ENCODE peak calls at places on chromosomes 3 and 15, in four cellular contexts. One of them, this sample, is unnamed.

GRCh38 chr3:49724586-49724985 is 835 bp upstream of the GMPPB start:
- DNase-seq in psoas muscle: peak
- DNase-seq in NCI-H510A treated with DMSO at 0.1 percent for 48 hours: no peak
- DNase-seq in amniotic stem cell: no peak
- DNase-seq in this sample: no peak

GRCh38 chr3:42408156-42408555 is 2.3 kb downstream of the LYZL4 start:
- DNase-seq in NCI-H510A treated with DMSO at 0.1 percent for 48 hours: no peak
- DNase-seq in amniotic stem cell: no peak
- DNase-seq in psoas muscle: no peak
- DNase-seq in this sample: no peak

GRCh38 chr3:14770591-14770990 is 48.2 kb upstream of the FGD5 start:
- DNase-seq in NCI-H510A treated with DMSO at 0.1 percent for 48 hours: no peak
- DNase-seq in psoas muscle: no peak
- DNase-seq in amniotic stem cell: no peak
- DNase-seq in this sample: no peak

GRCh38 chr15:29596266-29596665 is 226.0 kb downstream of the TJP1 start:
- DNase-seq in amniotic stem cell: peak
- DNase-seq in psoas muscle: no peak
- DNase-seq in NCI-H510A treated with DMSO at 0.1 percent for 48 hours: no peak
- DNase-seq in this sample: no peak

GRCh38 chr3:42660898-42661297 is 7.4 kb downstream of the ZBTB47 start:
- DNase-seq in NCI-H510A treated with DMSO at 0.1 percent for 48 hours: peak
- DNase-seq in psoas muscle: no peak
- DNase-seq in amniotic stem cell: no peak
- DNase-seq in this sample: no peak

GRCh38 chr15:41965441-41966413 is 6.6 kb downstream of the EHD4 start:
- DNase-seq in psoas muscle: no peak
- DNase-seq in amniotic stem cell: no peak
- DNase-seq in NCI-H510A treated with DMSO at 0.1 percent for 48 hours: peak
- DNase-seq in this sample: no peak

GRCh38 chr3:161149529-161149928 is 44.4 kb upstream of the B3GALNT1 start:
- DNase-seq in NCI-H510A treated with DMSO at 0.1 percent for 48 hours: no peak
- DNase-seq in amniotic stem cell: no peak
- DNase-seq in psoas muscle: no peak
- DNase-seq in this sample: no peak

GRCh38 chr3:178419078-178419477 is 117.2 kb upstream of the KCNMB2 start:
- DNase-seq in amniotic stem cell: no peak
- DNase-seq in NCI-H510A treated with DMSO at 0.1 percent for 48 hours: peak
- DNase-seq in psoas muscle: no peak
- DNase-seq in this sample: peak

GRCh38 chr3:185460719-185461350 is 38.0 kb downstream of the TMEM41A start:
- DNase-seq in psoas muscle: no peak
- DNase-seq in amniotic stem cell: no peak
- DNase-seq in NCI-H510A treated with DMSO at 0.1 percent for 48 hours: peak
- DNase-seq in this sample: no peak

GRCh38 chr3:62833538-62833937 is 41.7 kb downstream of the CADPS start:
- DNase-seq in amniotic stem cell: no peak
- DNase-seq in psoas muscle: no peak
- DNase-seq in NCI-H510A treated with DMSO at 0.1 percent for 48 hours: no peak
- DNase-seq in this sample: no peak

GRCh38 chr15:25439456-25439836 is 622 bp upstream of the UBE3A start:
- DNase-seq in NCI-H510A treated with DMSO at 0.1 percent for 48 hours: peak
- DNase-seq in amniotic stem cell: no peak
- DNase-seq in psoas muscle: no peak
- DNase-seq in this sample: no peak

GRCh38 chr3:48215876-48216275 is 7.4 kb upstream of the CAMP start:
- DNase-seq in amniotic stem cell: no peak
- DNase-seq in NCI-H510A treated with DMSO at 0.1 percent for 48 hours: no peak
- DNase-seq in psoas muscle: peak
- DNase-seq in this sample: no peak

GRCh38 chr3:136787226-136787793 is 31.6 kb upstream of the SLC35G2 start:
- DNase-seq in NCI-H510A treated with DMSO at 0.1 percent for 48 hours: peak
- DNase-seq in psoas muscle: no peak
- DNase-seq in amniotic stem cell: no peak
- DNase-seq in this sample: no peak

GRCh38 chr3:128550113-128550440 is 57.1 kb upstream of the GATA2 start:
- DNase-seq in psoas muscle: no peak
- DNase-seq in amniotic stem cell: no peak
- DNase-seq in NCI-H510A treated with DMSO at 0.1 percent for 48 hours: peak
- DNase-seq in this sample: no peak

GRCh38 chr15:78197632-78198031 is 36.7 kb downstream of the ACSBG1 start:
- DNase-seq in NCI-H510A treated with DMSO at 0.1 percent for 48 hours: no peak
- DNase-seq in amniotic stem cell: no peak
- DNase-seq in psoas muscle: no peak
- DNase-seq in this sample: no peak

GRCh38 chr3:47416041-47416440 is 35.2 kb downstream of the PTPN23 start:
- DNase-seq in NCI-H510A treated with DMSO at 0.1 percent for 48 hours: peak
- DNase-seq in psoas muscle: no peak
- DNase-seq in amniotic stem cell: no peak
- DNase-seq in this sample: peak

GRCh38 chr3:36649078-36649477 is 115.3 kb downstream of the DCLK3 start:
- DNase-seq in NCI-H510A treated with DMSO at 0.1 percent for 48 hours: no peak
- DNase-seq in psoas muscle: no peak
- DNase-seq in amniotic stem cell: no peak
- DNase-seq in this sample: no peak

GRCh38 chr3:48636149-48636548 is 888 bp upstream of the SLC26A6 start:
- DNase-seq in amniotic stem cell: no peak
- DNase-seq in NCI-H510A treated with DMSO at 0.1 percent for 48 hours: no peak
- DNase-seq in psoas muscle: peak
- DNase-seq in this sample: no peak

GRCh38 chr15:33142708-33143107 is 51.8 kb downstream of the FMN1 start:
- DNase-seq in amniotic stem cell: no peak
- DNase-seq in psoas muscle: no peak
- DNase-seq in NCI-H510A treated with DMSO at 0.1 percent for 48 hours: no peak
- DNase-seq in this sample: no peak

GRCh38 chr15:37046876-37047614 is 53.3 kb downstream of the MEIS2 start:
- DNase-seq in amniotic stem cell: no peak
- DNase-seq in psoas muscle: no peak
- DNase-seq in NCI-H510A treated with DMSO at 0.1 percent for 48 hours: peak
- DNase-seq in this sample: no peak

GRCh38 chr15:36029606-36030005 is 483.6 kb upstream of the DPH6 start:
- DNase-seq in NCI-H510A treated with DMSO at 0.1 percent for 48 hours: no peak
- DNase-seq in amniotic stem cell: peak
- DNase-seq in psoas muscle: no peak
- DNase-seq in this sample: no peak

GRCh38 chr15:53759333-53759975 is at the start of gene WDR72:
- DNase-seq in NCI-H510A treated with DMSO at 0.1 percent for 48 hours: peak
- DNase-seq in amniotic stem cell: no peak
- DNase-seq in psoas muscle: no peak
- DNase-seq in this sample: no peak

GRCh38 chr3:12768579-12769527 is 9.8 kb upstream of the TMEM40 start:
- DNase-seq in amniotic stem cell: no peak
- DNase-seq in NCI-H510A treated with DMSO at 0.1 percent for 48 hours: no peak
- DNase-seq in psoas muscle: no peak
- DNase-seq in this sample: no peak

GRCh38 chr3:76685858-76686257 is 354.0 kb upstream of the ROBO2 start:
- DNase-seq in NCI-H510A treated with DMSO at 0.1 percent for 48 hours: no peak
- DNase-seq in amniotic stem cell: no peak
- DNase-seq in psoas muscle: no peak
- DNase-seq in this sample: no peak

GRCh38 chr15:94238539-94239118 is 7.3 kb downstream of the MCTP2 start:
- DNase-seq in psoas muscle: no peak
- DNase-seq in amniotic stem cell: no peak
- DNase-seq in NCI-H510A treated with DMSO at 0.1 percent for 48 hours: peak
- DNase-seq in this sample: peak

This sample was measured in NCI-H1417.